ENCODE peak calls at places on chromosome 10, in ten cellular contexts. J is heart right ventricle; B is GM23248; H is DND-41; E is HCT116; D is Panc1; S is heart left ventricle; K is naive thymus-derived CD4-positive, alpha-beta T cell; V is CD8-positive, alpha-beta memory T cell; M is H9. N is an unnamed sample.

GRCh38 chr10:123576706-123577105 is 89.4 kb upstream of the GPR26 start:
- DNase-seq in J (no peak), B (no peak), H (no peak), E (no peak), D (no peak), S (no peak), K (no peak), V (no peak), M (no peak), N (no peak)

GRCh38 chr10:87816842-87817178 is 1.2 kb downstream of the ATAD1 start:
- DNase-seq in J (no peak), B (peak; percentile 30), H (no peak), E (no peak), D (no peak), S (no peak), K (no peak), V (no peak), M (no peak), N (no peak)

GRCh38 chr10:1540144-1540543 is 197.2 kb downstream of the ADARB2 start:
- DNase-seq in J (no peak), B (no peak), H (no peak), E (no peak), D (no peak), S (no peak), K (no peak), V (no peak), M (no peak), N (no peak)

GRCh38 chr10:17213646-17214349 is 12.3 kb upstream of the TRDMT1 start:
- DNase-seq in J (no peak), B (peak; percentile 69), H (no peak), E (no peak), D (no peak), S (no peak), K (no peak), V (no peak), M (no peak), N (no peak)

GRCh38 chr10:436013-436697 is 253.3 kb downstream of the DIP2C start:
- DNase-seq in J (no peak), B (no peak), H (no peak), E (peak; percentile 78), D (no peak), S (no peak), K (no peak), V (no peak), M (peak; percentile 71), N (no peak)

GRCh38 chr10:118596426-118597124 is 1.1 kb upstream of the PRLHR start:
- DNase-seq in J (no peak), B (no peak), H (no peak), E (no peak), D (no peak), S (no peak), K (no peak), V (no peak), M (peak; percentile 39), N (no peak)

GRCh38 chr10:58743466-58744115 is 230.9 kb downstream of the BICC1 start:
- DNase-seq in J (no peak), B (peak; percentile 37), H (no peak), E (no peak), D (no peak), S (no peak), K (no peak), V (no peak), M (no peak), N (no peak)

GRCh38 chr10:79060641-79061255 is 8.0 kb upstream of the ZMIZ1 start:
- DNase-seq in J (no peak), B (no peak), H (no peak), E (no peak), D (no peak), S (peak; percentile 13), K (no peak), V (no peak), M (no peak), N (no peak)

GRCh38 chr10:97743169-97743945 is 6.4 kb downstream of the ZFYVE27 start:
- DNase-seq in J (no peak), B (no peak), H (no peak), E (no peak), D (no peak), S (peak; percentile 13), K (no peak), V (no peak), M (no peak), N (no peak)

GRCh38 chr10:77524300-77524711 is 113.3 kb downstream of the KCNMA1 start:
- DNase-seq in J (no peak), B (peak; percentile 87), H (no peak), E (no peak), D (no peak), S (no peak), K (no peak), V (no peak), M (no peak), N (no peak)

GRCh38 chr10:9097206-9097990 is 1042.9 kb downstream of the GATA3 start:
- DNase-seq in J (no peak), B (no peak), H (no peak), E (no peak), D (no peak), S (no peak), K (peak; percentile 80), V (peak; percentile 54), M (no peak), N (no peak)

GRCh38 chr10:45370202-45370955 is 3.6 kb upstream of the ALOX5 start:
- DNase-seq in J (no peak), B (no peak), H (no peak), E (no peak), D (no peak), S (no peak), K (no peak), V (no peak), M (no peak), N (no peak)

GRCh38 chr10:15462253-15462885 is 91.3 kb upstream of the FAM171A1 start:
- DNase-seq in J (no peak), B (peak; percentile 65), H (no peak), E (no peak), D (no peak), S (no peak), K (no peak), V (no peak), M (no peak), N (no peak)

GRCh38 chr10:123270806-123271205 is 116.6 kb downstream of the BUB3 start:
- DNase-seq in J (no peak), B (no peak), H (no peak), E (no peak), D (no peak), S (no peak), K (no peak), V (no peak), M (no peak), N (no peak)

GRCh38 chr10:62626817-62627216 is 177.7 kb upstream of the ADO start:
- DNase-seq in J (no peak), B (peak; percentile 73), H (no peak), E (no peak), D (no peak), S (no peak), K (no peak), V (no peak), M (no peak), N (no peak)

GRCh38 chr10:102401322-102401614 is 5.8 kb downstream of the NFKB2 start:
- DNase-seq in J (no peak), B (no peak), H (no peak), E (no peak), D (no peak), S (peak; percentile 15), K (no peak), V (no peak), M (no peak), N (no peak)
- H3K4me1 ChIP-seq in J (peaks cover 7% of the 10 kb centered on the region), B (peaks cover 13% of the 10 kb centered on the region), H (peaks cover 26% of the 10 kb centered on the region), E (peaks cover 21% of the 10 kb centered on the region), D (peaks cover 45% of the 10 kb centered on the region), S (peaks cover 8% of the 10 kb centered on the region), K (peaks cover 21% of the 10 kb centered on the region), V (peaks cover 28% of the 10 kb centered on the region), M (no peaks in the 10 kb centered on the region), N (peaks cover 15% of the 10 kb centered on the region)

DNA sequence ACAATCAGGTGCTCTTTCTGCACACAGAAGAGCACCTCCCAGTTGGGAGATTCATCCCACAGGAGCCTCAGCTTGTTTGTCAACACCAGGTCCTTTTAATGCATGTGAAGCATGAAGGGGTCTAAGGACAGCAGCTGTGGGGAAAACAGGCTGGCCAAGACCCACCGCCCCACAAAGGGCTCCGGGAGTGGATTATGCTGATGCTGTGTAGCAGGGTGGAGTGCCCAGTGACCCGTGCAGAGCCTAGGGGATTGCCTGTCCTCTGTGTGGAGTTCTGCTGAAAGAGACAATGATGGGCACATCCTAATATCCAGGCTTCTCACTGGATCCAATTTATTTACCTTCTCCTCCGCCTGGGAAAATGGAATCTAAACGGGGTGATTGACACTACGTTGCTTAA is 74.0 kb downstream of the PIP4K2A start:
- DNase-seq in J (no peak), B (no peak), H (no peak), E (no peak), D (no peak), S (no peak), K (no peak), V (no peak), M (no peak), N (no peak)
- H3K4me1 ChIP-seq in J (peaks cover 2% of the 10 kb centered on the region), B (no peaks in the 10 kb centered on the region), H (no peaks in the 10 kb centered on the region), E (no peaks in the 10 kb centered on the region), D (no peaks in the 10 kb centered on the region), S (peaks cover 3% of the 10 kb centered on the region), K (peaks cover 99% of the 10 kb centered on the region), V (peaks cover 94% of the 10 kb centered on the region), M (no peaks in the 10 kb centered on the region), N (peaks cover 8% of the 10 kb centered on the region)

DNA sequence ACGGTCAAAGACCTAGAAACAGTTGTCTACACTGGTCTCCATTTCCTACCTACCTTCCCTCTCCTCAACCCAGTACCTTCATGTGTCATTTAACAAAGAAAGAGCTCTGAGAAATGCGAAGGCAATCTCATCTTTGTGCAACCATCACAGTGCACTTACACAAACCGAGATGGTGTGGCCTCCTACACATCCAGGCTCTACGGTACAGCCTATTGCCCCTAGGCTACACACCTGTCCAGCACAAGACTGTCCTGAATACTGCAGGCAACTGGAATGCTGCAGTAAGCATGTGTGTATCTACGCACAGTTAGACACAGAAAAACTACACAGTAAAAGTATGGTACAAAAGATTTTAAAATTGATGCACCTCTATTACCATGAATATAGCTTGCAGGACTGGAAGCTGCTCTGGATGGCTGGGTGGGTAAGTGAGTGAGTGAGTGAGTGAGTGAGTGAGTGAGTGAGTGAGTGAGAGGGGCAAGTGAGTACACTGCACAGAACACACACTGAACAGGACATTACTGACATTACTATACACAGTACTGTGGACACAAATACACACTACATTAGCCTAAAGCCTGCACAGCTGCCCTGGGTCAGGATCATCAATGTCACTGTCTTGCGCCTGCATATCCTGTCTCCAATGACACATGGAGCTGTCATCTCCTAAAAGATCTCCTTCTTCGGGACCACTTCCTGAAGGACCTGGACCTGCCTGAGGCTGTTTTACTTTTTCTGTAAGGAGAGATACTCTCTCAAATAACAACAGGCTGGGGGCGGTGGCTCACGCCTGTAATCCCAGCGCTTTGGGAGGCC is 18.5 kb downstream of the ITGB1 start:
- DNase-seq in J (no peak), B (no peak), H (no peak), E (no peak), D (no peak), S (no peak), K (no peak), V (no peak), M (no peak), N (no peak)
- H3K4me1 ChIP-seq in J (peaks cover 30% of the 10 kb centered on the region), B (peaks cover 90% of the 10 kb centered on the region), H (peaks cover 2% of the 10 kb centered on the region), E (peaks cover 12% of the 10 kb centered on the region), D (peaks cover 94% of the 10 kb centered on the region), S (peaks cover 58% of the 10 kb centered on the region), K (peaks cover 27% of the 10 kb centered on the region), V (peaks cover 38% of the 10 kb centered on the region), M (peaks cover 17% of the 10 kb centered on the region), N (peaks cover 50% of the 10 kb centered on the region)

DNA sequence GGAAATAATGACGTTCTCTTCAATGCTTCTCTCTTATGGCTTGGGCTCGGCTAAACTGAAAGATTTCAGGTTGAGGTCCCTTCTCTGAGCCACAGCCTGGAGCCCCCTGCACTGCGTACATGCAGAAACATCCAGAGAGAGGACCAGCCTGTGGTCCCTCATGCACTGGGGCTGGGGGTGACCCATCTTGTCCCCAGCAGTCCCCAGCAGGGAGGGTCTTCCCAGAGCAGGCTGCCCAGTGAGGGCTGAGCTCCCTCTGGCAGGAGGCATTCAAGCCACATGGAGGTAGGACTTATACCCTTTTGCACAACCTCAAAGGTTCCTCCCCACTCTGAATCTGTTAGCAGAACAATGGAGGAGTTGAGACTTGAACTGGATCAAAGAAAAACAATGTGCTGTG is 7.4 kb downstream of the GDF10 start:
- DNase-seq in J (no peak), B (no peak), H (no peak), E (no peak), D (no peak), S (no peak), K (no peak), V (no peak), M (no peak), N (no peak)
- H3K4me1 ChIP-seq in J (no peaks in the 10 kb centered on the region), B (no peaks in the 10 kb centered on the region), H (peaks cover 50% of the 10 kb centered on the region), E (no peaks in the 10 kb centered on the region), D (no peaks in the 10 kb centered on the region), S (peaks cover 7% of the 10 kb centered on the region), K (peaks cover 14% of the 10 kb centered on the region), V (peaks cover 33% of the 10 kb centered on the region), M (no peaks in the 10 kb centered on the region), N (no peaks in the 10 kb centered on the region)

N was measured in lung.